ENCODE peak calls at places on chromosomes 2 and 18, in six cellular contexts. Z, J, X, O, B and W are unnamed samples.

GRCh38 chr2:117339980-117340379 is 474.5 kb upstream of the DDX18 start:
- DNase-seq in X (no peak), B (no peak), O (no peak), Z (no peak), J (no peak), W (no peak)

GRCh38 chr2:19687260-19687659 is 214.5 kb downstream of the TTC32 start:
- DNase-seq in J (no peak), B (no peak), X (no peak), Z (peak; percentile 42), O (no peak), W (no peak)

GRCh38 chr2:241852981-241853631 is 5.6 kb downstream of the PDCD1 start:
- DNase-seq in O (no peak), Z (no peak), J (no peak), B (no peak), X (no peak), W (peak; percentile 41)

GRCh38 chr2:231429152-231429551 is 33.6 kb downstream of the B3GNT7 start:
- DNase-seq in Z (no peak), X (no peak), J (no peak), B (no peak), O (no peak), W (no peak)

GRCh38 chr2:51526766-51527165 is 494.8 kb upstream of the NRXN1 start:
- DNase-seq in B (no peak), J (no peak), Z (no peak), O (no peak), X (no peak), W (no peak)

GRCh38 chr2:54704688-54705605 is 18.5 kb upstream of the EML6 start:
- DNase-seq in O (peak; percentile 74), X (peak; percentile 84), Z (peak; percentile 77), J (peak; percentile 83), B (peak; percentile 67), W (no peak)

GRCh38 chr18:48638896-48639771 is 100.3 kb downstream of the CTIF start:
- DNase-seq in O (no peak), B (no peak), Z (no peak), X (no peak), J (no peak), W (no peak)

GRCh38 chr2:40287201-40287600 is 164.7 kb downstream of the SLC8A1 start:
- DNase-seq in B (no peak), J (no peak), Z (peak; percentile 65), X (no peak), O (no peak), W (no peak)

GRCh38 chr2:46829240-46829970 is 86.2 kb downstream of the MCFD2 start:
- DNase-seq in B (no peak), O (no peak), J (no peak), X (no peak), Z (no peak), W (no peak)

GRCh38 chr18:23136326-23137092 is 1.2 kb downstream of the CABLES1 start:
- DNase-seq in X (no peak), O (no peak), B (peak; percentile 45), Z (no peak), J (peak; percentile 35), W (peak; percentile 55)

GRCh38 chr2:120771556-120772208 is 36.0 kb downstream of the GLI2 start:
- DNase-seq in B (no peak), J (peak; percentile 86), O (peak; percentile 44), Z (peak; percentile 95), X (peak; percentile 92), W (peak; percentile 42)

GRCh38 chr2:103898561-103898960 is 955.4 kb upstream of the POU3F3 start:
- DNase-seq in X (no peak), J (no peak), O (peak; percentile 9), Z (no peak), B (no peak), W (no peak)

GRCh38 chr18:429030-429429 is 71.5 kb downstream of the COLEC12 start:
- DNase-seq in O (no peak), X (no peak), B (no peak), J (peak; percentile 47), Z (no peak), W (no peak)

GRCh38 chr2:20471148-20471547 is 24.3 kb downstream of the RHOB start:
- DNase-seq in O (no peak), B (no peak), X (no peak), Z (no peak), J (no peak), W (no peak)

GRCh38 chr2:36516136-36516870 is 81.7 kb downstream of the FEZ2 start:
- DNase-seq in J (peak; percentile 67), O (no peak), Z (peak; percentile 58), X (peak; percentile 60), B (no peak), W (no peak)

GRCh38 chr18:50065039-50065438 is 129.9 kb downstream of the MYO5B start:
- DNase-seq in B (no peak), X (no peak), O (no peak), Z (no peak), J (no peak), W (no peak)

GRCh38 chr2:162795312-162795711 is 43.3 kb downstream of the KCNH7 start:
- DNase-seq in B (peak; percentile 21), J (no peak), Z (no peak), O (peak; percentile 4), X (no peak), W (no peak)

GRCh38 chr18:50424877-50425690 is 50.2 kb downstream of the SKA1 start:
- DNase-seq in B (no peak), Z (peak; percentile 50), X (peak; percentile 91), O (no peak), J (peak; percentile 98), W (no peak)

GRCh38 chr2:234544659-234545611 is 48.1 kb upstream of the ARL4C start:
- DNase-seq in X (peak; percentile 46), O (peak; percentile 78), B (peak; percentile 62), Z (peak; percentile 59), J (peak; percentile 59), W (peak; percentile 61)

GRCh38 chr18:37684590-37684989 is 119.0 kb upstream of the CELF4 start:
- DNase-seq in J (no peak), Z (no peak), X (no peak), B (no peak), O (no peak), W (no peak)
- TF ChIP-seq CTCF in J (no peak), Z (no peak), X (no peak), B (no peak), O (no peak), W (no peak)

DNA sequence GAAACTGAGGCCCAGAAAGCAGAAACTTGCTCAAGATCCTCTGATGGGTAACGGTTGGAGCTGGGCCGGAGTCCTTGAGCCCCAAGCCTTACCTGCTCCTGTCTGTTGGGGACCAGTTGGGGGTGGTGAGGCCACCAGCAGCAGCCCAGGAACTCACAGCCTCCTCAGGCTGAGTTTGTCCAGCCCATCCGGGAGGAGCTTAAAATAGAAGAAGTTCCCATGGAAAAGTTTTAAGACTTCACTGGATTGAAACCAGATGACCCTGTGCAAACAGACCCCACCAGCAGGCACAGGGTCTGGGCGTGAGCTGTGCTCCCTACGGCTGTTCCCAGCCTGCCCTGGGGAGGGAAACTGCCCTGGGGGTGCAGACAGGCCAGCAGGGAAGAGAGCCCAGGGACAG is 40.6 kb upstream of the FOSL2 start:
- DNase-seq in X (peak; percentile 91), O (no peak), J (no peak), B (no peak), Z (no peak), W (no peak)
- TF ChIP-seq CTCF in X (no peak), O (no peak), J (no peak), B (no peak), Z (no peak), W (no peak)

GRCh38 chr2:137048455-137048854 is 283.1 kb downstream of the THSD7B start:
- DNase-seq in X (no peak), J (no peak), Z (no peak), O (no peak), B (no peak), W (no peak)

GRCh38 chr2:137049518-137049917 is 284.2 kb downstream of the THSD7B start:
- DNase-seq in X (no peak), B (no peak), J (no peak), O (no peak), Z (no peak), W (no peak)

GRCh38 chr2:137047369-137047768 is 282.0 kb downstream of the THSD7B start:
- DNase-seq in B (no peak), Z (no peak), X (no peak), O (no peak), J (no peak), W (no peak)

GRCh38 chr2:137056704-137057103 is 291.4 kb downstream of the THSD7B start:
- DNase-seq in X (no peak), Z (no peak), B (no peak), O (no peak), J (no peak), W (no peak)

DNA sequence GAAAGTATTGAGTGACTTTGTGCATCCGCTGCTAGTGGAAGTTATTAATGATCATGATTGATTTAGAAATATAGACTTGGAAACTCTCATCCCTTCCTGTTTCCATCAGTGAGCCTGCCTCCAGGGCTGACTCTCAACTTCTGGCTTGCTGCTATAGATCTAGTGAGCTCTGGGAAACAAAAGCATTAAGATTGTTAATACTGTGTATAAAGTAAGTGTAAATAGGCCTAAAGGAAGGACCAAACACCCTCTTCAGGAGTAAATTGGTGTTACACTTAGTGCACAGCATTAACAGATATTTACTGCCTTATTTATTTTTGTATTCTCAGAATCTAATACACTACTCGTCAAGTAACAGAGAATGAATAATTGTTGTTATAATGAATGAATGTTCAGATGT is 285.6 kb downstream of the THSD7B start:
- DNase-seq in J (no peak), O (peak; percentile 5), Z (no peak), B (peak; percentile 3), X (no peak), W (no peak)
- TF ChIP-seq CTCF in J (peak; percentile 4), O (no peak), Z (no peak), B (peak; percentile 13), X (no peak), W (no peak)

GRCh38 chr2:23199115-23199918 is 185.7 kb upstream of the KLHL29 start:
- DNase-seq in J (peak; percentile 29), X (peak; percentile 21), O (peak; percentile 47), B (peak; percentile 42), Z (peak; percentile 38), W (no peak)
- TF ChIP-seq CTCF in J (peak; percentile 69), X (peak; percentile 65), O (peak; percentile 80), B (peak; percentile 68), Z (peak; percentile 61), W (peak; percentile 31)

GRCh38 chr2:239331560-239331959 is 69.3 kb downstream of the HDAC4 start:
- DNase-seq in X (no peak), J (no peak), B (no peak), O (no peak), Z (no peak), W (no peak)

GRCh38 chr2:239329284-239329971 is 71.4 kb downstream of the HDAC4 start:
- DNase-seq in B (no peak), O (no peak), X (peak; percentile 55), J (no peak), Z (peak; percentile 41), W (no peak)

GRCh38 chr2:239328306-239329191 is 72.3 kb downstream of the HDAC4 start:
- DNase-seq in B (no peak), O (no peak), J (peak; percentile 98), X (peak; percentile 100), Z (peak; percentile 98), W (no peak)

GRCh38 chr2:239329972-239330572 is 70.7 kb downstream of the HDAC4 start:
- DNase-seq in J (no peak), Z (no peak), B (no peak), X (no peak), O (no peak), W (no peak)

GRCh38 chr2:239330836-239331235 is 70.0 kb downstream of the HDAC4 start:
- DNase-seq in B (no peak), J (no peak), X (no peak), O (no peak), Z (no peak), W (no peak)
- TF ChIP-seq CTCF in B (no peak), J (no peak), X (no peak), O (no peak), Z (no peak), W (no peak)